ENCODE peak calls at places on chromosomes 5 and 9, in nine cellular contexts. U is SK-N-SH, J is GM23248, O is GM23338, E is PC-3, Y is HCT116, Z is Karpas-422, K is hepatocyte, G is PC-9. H is an unnamed sample. For H3K9me2, the result is how much of the 10 kb centered on the place peaks cover.

GRCh38 chr5:37435261-37435660 is 56.1 kb downstream of the WDR70 start:
- DNase-seq in Y (no peak), J (peak), K (no peak), Z (no peak), G (no peak), O (no peak), E (no peak), U (no peak), H (no peak)

GRCh38 chr9:110919055-110919445 is 119.2 kb downstream of the LPAR1 start:
- DNase-seq in K (no peak), E (no peak), Z (no peak), J (peak), U (no peak), O (no peak), Y (no peak), G (no peak), H (no peak)

GRCh38 chr9:794386-794785 is 47.1 kb upstream of the DMRT1 start:
- DNase-seq in E (peak), Y (no peak), Z (no peak), J (no peak), K (no peak), U (no peak), O (no peak), G (no peak), H (no peak)

GRCh38 chr5:149749481-149750365 is 19.6 kb downstream of the PPARGC1B start:
- DNase-seq in Y (no peak), K (peak), U (no peak), Z (no peak), J (peak), G (no peak), E (no peak), O (no peak), H (no peak)

GRCh38 chr9:32603914-32604852 is 31.2 kb upstream of the NDUFB6 start:
- DNase-seq in Y (peak), G (peak), K (peak), E (peak), O (no peak), J (peak), U (no peak), Z (peak), H (peak)

GRCh38 chr5:62643556-62644451 is 65.2 kb downstream of the LRRC70 start:
- DNase-seq in O (no peak), U (no peak), Y (no peak), K (no peak), G (no peak), Z (no peak), J (no peak), E (no peak), H (no peak)

GRCh38 chr5:94422819-94423218 is 195.6 kb downstream of the KIAA0825 start:
- DNase-seq in K (no peak), O (peak), U (no peak), Y (peak), J (peak), G (peak), E (peak), Z (no peak), H (no peak)

GRCh38 chr9:131578778-131579504 is 33.6 kb downstream of the PRRT1B start:
- DNase-seq in Z (no peak), U (peak), E (no peak), Y (no peak), K (no peak), O (no peak), J (no peak), G (no peak), H (peak)

GRCh38 chr5:142542906-142543305 is 143.0 kb downstream of the FGF1 start:
- DNase-seq in E (no peak), U (no peak), G (no peak), O (no peak), Z (no peak), Y (no peak), K (no peak), J (peak), H (no peak)

GRCh38 chr5:37532976-37533740 is 154.0 kb downstream of the WDR70 start:
- DNase-seq in G (peak), O (no peak), Z (no peak), U (no peak), E (peak), J (no peak), K (no peak), Y (peak), H (no peak)

GRCh38 chr9:99090366-99091130 is 14.4 kb upstream of the TGFBR1 start:
- DNase-seq in Z (no peak), O (no peak), J (peak), K (no peak), G (no peak), E (no peak), U (no peak), Y (no peak), H (no peak)

GRCh38 chr5:95043234-95043633 is 241.7 kb downstream of the MCTP1 start:
- DNase-seq in Z (no peak), O (peak), J (no peak), K (no peak), G (no peak), E (no peak), Y (no peak), U (no peak), H (no peak)

GRCh38 chr5:100776244-100776643 is 126.8 kb downstream of the ST8SIA4 start:
- DNase-seq in Z (peak), O (no peak), J (peak), G (no peak), K (no peak), E (peak), Y (no peak), U (no peak), H (no peak)

GRCh38 chr9:110152704-110153374 is 55.1 kb downstream of the C9orf152 start:
- DNase-seq in K (peak), E (peak), Y (peak), J (peak), O (peak), U (peak), Z (peak), G (no peak), H (peak)

GRCh38 chr5:107566537-107566875 is 104.2 kb downstream of the EFNA5 start:
- DNase-seq in O (no peak), U (no peak), G (no peak), K (no peak), E (no peak), J (no peak), Z (no peak), Y (no peak), H (no peak)
- H3K9me2 ChIP-seq in O (under half), U (under half), G (under half), K (under half), E (under half), J (under half), Z (under half), Y (under half), H (under half)

DNA sequence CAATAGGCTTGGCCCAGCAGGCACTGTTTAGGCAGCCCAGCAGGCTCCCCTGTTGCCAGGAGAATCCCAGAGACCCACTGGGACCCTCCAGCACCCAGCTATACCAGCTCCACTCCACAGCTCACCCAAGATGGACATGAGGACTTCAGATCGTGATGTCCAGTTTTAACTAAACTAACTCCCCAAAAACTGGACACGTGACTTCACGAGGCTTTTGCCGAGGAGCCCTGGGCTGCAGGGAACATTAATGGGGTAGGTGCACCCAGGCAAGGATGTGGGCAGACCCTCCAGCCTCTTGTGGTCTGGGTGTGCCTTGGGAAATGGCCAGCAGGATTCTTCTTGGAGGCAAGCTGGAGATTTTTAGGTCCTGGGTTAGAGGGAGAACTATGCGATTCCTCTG is 8.9 kb upstream of the NKD2 start:
- DNase-seq in E (no peak), G (no peak), U (no peak), Z (no peak), J (no peak), Y (no peak), K (no peak), O (no peak), H (no peak)
- H3K9me2 ChIP-seq in E (under half), G (under half), U (under half), Z (under half), J (under half), Y (under half), K (under half), O (under half), H (under half)

GRCh38 chr5:134651531-134651930 is 2.9 kb downstream of the SEC24A start:
- DNase-seq in E (no peak), J (peak), O (no peak), K (no peak), Y (no peak), Z (no peak), G (no peak), U (no peak), H (no peak)
- H3K9me2 ChIP-seq in E (under half), J (under half), O (under half), K (under half), Y (under half), Z (under half), G (under half), U (under half), H (under half)

GRCh38 chr9:34611811-34612787 is at the start of gene RPP25L:
- DNase-seq in E (peak), G (peak), J (peak), K (peak), O (peak), U (peak), Y (peak), Z (peak), H (peak)
- H3K9me2 ChIP-seq in E (under half), G (under half), J (under half), K (under half), O (under half), U (under half), Y (under half), Z (under half), H (under half)

GRCh38 chr9:76413658-76414057 is 19.4 kb upstream of the RFK start:
- DNase-seq in Y (no peak), U (no peak), J (no peak), K (no peak), E (no peak), G (no peak), O (no peak), Z (no peak), H (no peak)
- H3K9me2 ChIP-seq in Y (under half), U (under half), J (under half), K (under half), E (under half), G (under half), O (under half), Z (under half), H (under half)

GRCh38 chr5:78763659-78764189 is 115.2 kb upstream of the LHFPL2 start:
- DNase-seq in Z (no peak), U (no peak), O (no peak), Y (no peak), J (no peak), K (no peak), G (no peak), E (no peak), H (no peak)
- H3K9me2 ChIP-seq in Z (under half), U (under half), O (under half), Y (under half), J (under half), K (under half), G (under half), E (under half), H (under half)

DNA sequence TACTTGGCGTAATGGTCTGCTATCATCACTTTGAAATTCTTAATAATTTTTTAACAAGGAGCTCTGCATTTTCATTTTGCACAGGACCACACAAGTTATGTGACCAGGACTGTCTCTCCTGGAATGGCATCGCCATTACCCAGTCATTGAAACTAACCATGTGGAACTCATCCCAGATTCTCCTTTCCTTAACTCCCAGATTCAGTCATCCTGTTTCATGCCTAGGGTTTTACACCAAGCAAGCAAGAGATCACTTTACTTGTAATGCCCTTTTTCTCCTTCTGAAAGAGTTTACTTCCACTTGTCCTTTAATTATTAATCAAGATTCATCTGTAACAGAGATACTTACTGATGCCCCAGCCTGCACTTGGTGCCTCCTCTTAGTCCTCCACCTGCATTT is 12.0 kb downstream of the FRMD3 start:
- DNase-seq in K (no peak), O (no peak), U (no peak), Y (no peak), J (no peak), G (no peak), E (no peak), Z (no peak), H (no peak)
- H3K9me2 ChIP-seq in K (under half), O (under half), U (under half), Y (under half), J (under half), G (under half), E (under half), Z (under half), H (under half)

GRCh38 chr5:146595088-146595487 is 79.1 kb upstream of the GPR151 start:
- DNase-seq in G (no peak), Z (peak), Y (no peak), K (peak), J (no peak), O (peak), U (no peak), E (peak), H (peak)
- H3K9me2 ChIP-seq in G (under half), Z (under half), Y (under half), K (under half), J (under half), O (under half), U (under half), E (under half), H (under half)

GRCh38 chr9:87088192-87088591 is 140.9 kb upstream of the GAS1 start:
- DNase-seq in K (no peak), U (no peak), E (no peak), O (no peak), Y (no peak), J (no peak), Z (no peak), G (no peak), H (no peak)
- H3K9me2 ChIP-seq in K (under half), U (under half), E (under half), O (under half), Y (under half), J (under half), Z (under half), G (under half), H (under half)